ENCODE peak calls at places on chromosomes 6 and 20, in four cellular contexts. One of them, this sample, is unnamed.

GRCh38 chr20:44054849-44055248 is 132.1 kb downstream of the JPH2 start:
- DNase-seq in IMR-90: no peak
- DNase-seq in H9: no peak
- DNase-seq in mesendoderm: no peak
- DNase-seq in this sample: no peak

GRCh38 chr6:131995924-131996323 is 44.8 kb upstream of the CCN2 start:
- DNase-seq in IMR-90: peak
- DNase-seq in H9: no peak
- DNase-seq in mesendoderm: no peak
- DNase-seq in this sample: no peak

GRCh38 chr6:108501559-108501958 is 59.2 kb upstream of the FOXO3 start:
- DNase-seq in IMR-90: peak
- DNase-seq in H9: no peak
- DNase-seq in mesendoderm: no peak
- DNase-seq in this sample: no peak

GRCh38 chr6:142361765-142362540 is 60.1 kb downstream of the ADGRG6 start:
- DNase-seq in IMR-90: peak
- DNase-seq in H9: no peak
- DNase-seq in mesendoderm: no peak
- DNase-seq in this sample: no peak

GRCh38 chr6:143759666-143760065 is 81.9 kb downstream of the PHACTR2 start:
- DNase-seq in IMR-90: peak
- DNase-seq in H9: no peak
- DNase-seq in mesendoderm: no peak
- DNase-seq in this sample: no peak

GRCh38 chr20:53739799-53740785 is 146.5 kb upstream of the ZNF217 start:
- DNase-seq in IMR-90: peak
- DNase-seq in H9: no peak
- DNase-seq in mesendoderm: no peak
- DNase-seq in this sample: no peak

GRCh38 chr6:150753404-150754184 is 111.9 kb upstream of the MTHFD1L start:
- DNase-seq in IMR-90: no peak
- DNase-seq in H9: peak
- DNase-seq in mesendoderm: peak
- DNase-seq in this sample: peak

GRCh38 chr20:47412073-47412472 is 55.6 kb upstream of the ZMYND8 start:
- DNase-seq in IMR-90: no peak
- DNase-seq in H9: no peak
- DNase-seq in mesendoderm: no peak
- DNase-seq in this sample: no peak

GRCh38 chr20:47949230-47949629 is 163.9 kb upstream of the SULF2 start:
- DNase-seq in IMR-90: no peak
- DNase-seq in H9: no peak
- DNase-seq in mesendoderm: no peak
- DNase-seq in this sample: no peak

GRCh38 chr20:52242237-52243230 is 51.0 kb upstream of the ZFP64 start:
- DNase-seq in IMR-90: peak
- DNase-seq in H9: no peak
- DNase-seq in mesendoderm: peak
- DNase-seq in this sample: no peak

GRCh38 chr6:157840776-157841175 is 17.7 kb downstream of the SNX9 start:
- DNase-seq in IMR-90: peak
- DNase-seq in H9: no peak
- DNase-seq in mesendoderm: peak
- DNase-seq in this sample: no peak

GRCh38 chr20:58708246-58708931 is 15.8 kb downstream of the NPEPL1 start:
- DNase-seq in IMR-90: no peak
- DNase-seq in H9: peak
- DNase-seq in mesendoderm: no peak
- DNase-seq in this sample: no peak

GRCh38 chr20:34093895-34094294 is 18.1 kb downstream of the EIF2S2 start:
- DNase-seq in IMR-90: no peak
- DNase-seq in H9: no peak
- DNase-seq in mesendoderm: no peak
- DNase-seq in this sample: no peak

GRCh38 chr20:57772349-57772964 is 62.6 kb upstream of the PMEPA1 start:
- DNase-seq in IMR-90: peak
- DNase-seq in H9: peak
- DNase-seq in mesendoderm: peak
- DNase-seq in this sample: peak

GRCh38 chr6:4612636-4613171 is 163.5 kb upstream of the CDYL start:
- DNase-seq in IMR-90: peak
- DNase-seq in H9: no peak
- DNase-seq in mesendoderm: no peak
- DNase-seq in this sample: no peak

GRCh38 chr20:45347936-45348809 is at the start of gene SDC4:
- DNase-seq in IMR-90: peak
- DNase-seq in H9: peak
- DNase-seq in mesendoderm: peak
- DNase-seq in this sample: no peak

GRCh38 chr6:37516076-37516919 is 16.6 kb upstream of the CCDC167 start:
- DNase-seq in IMR-90: no peak
- DNase-seq in H9: peak
- DNase-seq in mesendoderm: no peak
- DNase-seq in this sample: no peak

GRCh38 chr6:139240161-139241010 is 51.4 kb downstream of the TXLNB start:
- DNase-seq in IMR-90: peak
- DNase-seq in H9: no peak
- DNase-seq in mesendoderm: no peak
- DNase-seq in this sample: no peak

GRCh38 chr20:24164360-24164759 is 175.8 kb upstream of the GGTLC1 start:
- DNase-seq in IMR-90: no peak
- DNase-seq in H9: peak
- DNase-seq in mesendoderm: peak
- DNase-seq in this sample: peak

GRCh38 chr6:21309791-21310190 is 283.8 kb upstream of the SOX4 start:
- DNase-seq in IMR-90: no peak
- DNase-seq in H9: no peak
- DNase-seq in mesendoderm: no peak
- DNase-seq in this sample: no peak

GRCh38 chr6:159125014-159125609 is 44.1 kb upstream of the FNDC1 start:
- DNase-seq in IMR-90: no peak
- DNase-seq in H9: no peak
- DNase-seq in mesendoderm: no peak
- DNase-seq in this sample: no peak

GRCh38 chr6:30044630-30045029 is 16.4 kb upstream of the POLR1H start:
- DNase-seq in IMR-90: peak
- DNase-seq in H9: no peak
- DNase-seq in mesendoderm: no peak
- DNase-seq in this sample: no peak

GRCh38 chr6:5679696-5680494 is 326.8 kb downstream of the NRN1 start:
- DNase-seq in IMR-90: no peak
- DNase-seq in H9: no peak
- DNase-seq in mesendoderm: no peak
- DNase-seq in this sample: no peak

GRCh38 chr6:92231220-92231701 is 1188.1 kb downstream of the EPHA7 start:
- DNase-seq in IMR-90: no peak
- DNase-seq in H9: no peak
- DNase-seq in mesendoderm: no peak
- DNase-seq in this sample: no peak

GRCh38 chr6:150685860-150686259 is 86.2 kb downstream of the PLEKHG1 start:
- DNase-seq in IMR-90: peak
- DNase-seq in H9: peak
- DNase-seq in mesendoderm: peak
- DNase-seq in this sample: peak

GRCh38 chr6:90434096-90434495 is 137.5 kb upstream of the BACH2 start:
- DNase-seq in IMR-90: no peak
- DNase-seq in H9: peak
- DNase-seq in mesendoderm: peak
- DNase-seq in this sample: no peak

GRCh38 chr6:2110504-2110903 is 134.9 kb downstream of the GMDS start:
- DNase-seq in IMR-90: peak
- DNase-seq in H9: no peak
- DNase-seq in mesendoderm: no peak
- DNase-seq in this sample: no peak

GRCh38 chr6:85360794-85361642 is 88.9 kb upstream of the NT5E start:
- DNase-seq in IMR-90: peak
- DNase-seq in H9: no peak
- DNase-seq in mesendoderm: peak
- DNase-seq in this sample: no peak

GRCh38 chr6:80541186-80541585 is 434.7 kb downstream of the BCKDHB start:
- DNase-seq in IMR-90: peak
- DNase-seq in H9: no peak
- DNase-seq in mesendoderm: peak
- DNase-seq in this sample: no peak

GRCh38 chr6:15109338-15110090 is 136.4 kb upstream of the JARID2 start:
- DNase-seq in IMR-90: no peak
- DNase-seq in H9: no peak
- DNase-seq in mesendoderm: no peak
- DNase-seq in this sample: no peak

GRCh38 chr20:775679-776135 is 7.4 kb upstream of the SLC52A3 start:
- DNase-seq in IMR-90: no peak
- DNase-seq in H9: peak
- DNase-seq in mesendoderm: peak
- DNase-seq in this sample: peak

GRCh38 chr6:109790131-109790530 is 99.0 kb downstream of the FIG4 start:
- DNase-seq in IMR-90: peak
- DNase-seq in H9: no peak
- DNase-seq in mesendoderm: peak
- DNase-seq in this sample: no peak

GRCh38 chr6:142569676-142570075 is 267.9 kb downstream of the ADGRG6 start:
- DNase-seq in IMR-90: no peak
- DNase-seq in H9: peak
- DNase-seq in mesendoderm: peak
- DNase-seq in this sample: no peak

GRCh38 chr6:157047951-157048350 is 270.8 kb downstream of the ARID1B start:
- DNase-seq in IMR-90: peak
- DNase-seq in H9: no peak
- DNase-seq in mesendoderm: no peak
- DNase-seq in this sample: no peak

GRCh38 chr6:70210462-70210861 is 92.4 kb downstream of the COL9A1 start:
- DNase-seq in IMR-90: no peak
- DNase-seq in H9: no peak
- DNase-seq in mesendoderm: peak
- DNase-seq in this sample: no peak

GRCh38 chr6:108920751-108921150 is 72.5 kb downstream of the ARMC2 start:
- DNase-seq in IMR-90: no peak
- DNase-seq in H9: peak
- DNase-seq in mesendoderm: peak
- DNase-seq in this sample: peak

GRCh38 chr20:1941226-1941625 is 46.0 kb downstream of the SIRPA start:
- DNase-seq in IMR-90: peak
- DNase-seq in H9: no peak
- DNase-seq in mesendoderm: no peak
- DNase-seq in this sample: no peak

GRCh38 chr20:45368221-45368980 is 5.4 kb downstream of the SYS1 start:
- DNase-seq in IMR-90: no peak
- DNase-seq in H9: peak
- DNase-seq in mesendoderm: no peak
- DNase-seq in this sample: no peak

GRCh38 chr20:40424695-40425094 is 264.3 kb downstream of the MAFB start:
- DNase-seq in IMR-90: no peak
- DNase-seq in H9: no peak
- DNase-seq in mesendoderm: no peak
- DNase-seq in this sample: no peak
- H3K56ac ChIP-seq in IMR-90: no peak
- H3K56ac ChIP-seq in H9: no peak
- H3K56ac ChIP-seq in mesendoderm: no peak
- H3K56ac ChIP-seq in this sample: no peak

DNA sequence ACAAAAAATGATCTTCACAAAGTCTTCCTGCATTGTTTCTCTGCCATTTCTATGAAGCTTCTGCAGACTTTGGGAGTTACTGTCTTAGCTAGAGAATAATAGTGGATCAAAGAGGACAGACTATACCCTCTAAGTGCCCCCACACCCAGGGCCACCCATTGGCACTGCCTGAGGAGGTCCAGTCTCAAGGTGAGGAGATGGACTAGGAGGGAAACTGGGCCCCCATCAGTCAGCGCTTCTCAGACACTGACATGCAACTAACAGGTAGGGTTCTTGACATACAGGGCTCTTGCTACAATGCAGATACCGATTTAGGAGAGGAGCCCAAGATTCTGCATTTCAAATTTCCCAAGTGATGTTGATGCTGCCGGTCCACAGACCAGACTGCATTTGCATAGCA is 24.3 kb downstream of the PCNA start:
- DNase-seq in IMR-90: no peak
- DNase-seq in H9: no peak
- DNase-seq in mesendoderm: no peak
- DNase-seq in this sample: no peak
- H3K56ac ChIP-seq in IMR-90: no peak
- H3K56ac ChIP-seq in H9: no peak
- H3K56ac ChIP-seq in mesendoderm: no peak
- H3K56ac ChIP-seq in this sample: no peak

DNA sequence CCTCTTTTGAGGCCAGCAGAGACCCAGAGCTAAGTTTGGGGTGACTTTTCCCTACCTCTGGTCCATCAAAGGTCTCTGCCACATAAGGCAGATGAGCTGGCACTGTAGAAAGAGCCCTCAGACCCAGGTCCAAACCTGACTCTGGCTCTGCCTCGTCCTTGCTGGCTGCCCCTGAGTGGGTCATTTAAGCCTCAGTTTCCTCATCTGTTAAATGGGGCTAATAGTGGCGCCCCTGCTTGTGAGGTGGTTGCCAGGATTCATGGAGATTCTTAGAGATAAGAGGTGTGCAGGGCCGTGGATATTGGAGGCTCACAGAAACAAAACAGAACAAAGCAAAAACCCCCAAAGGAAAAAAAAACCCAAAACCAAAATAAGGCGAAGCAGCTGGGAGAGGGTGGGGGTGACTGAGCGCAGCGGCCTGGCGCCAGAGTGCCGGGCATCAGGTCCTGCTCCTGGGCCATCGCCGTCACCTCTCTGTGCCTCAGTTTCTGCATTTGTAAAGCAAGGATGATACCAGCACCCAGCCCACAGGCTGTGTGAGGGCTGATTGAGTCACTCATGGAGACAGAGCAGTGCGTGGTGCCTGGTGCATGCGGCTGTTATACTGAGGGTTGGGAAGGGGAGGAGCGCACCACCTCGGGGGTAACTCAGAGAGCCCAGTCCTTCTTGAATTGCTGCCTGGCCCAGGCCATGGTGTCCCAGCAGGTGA is 133.8 kb upstream of the PTPN1 start:
- DNase-seq in IMR-90: no peak
- DNase-seq in H9: no peak
- DNase-seq in mesendoderm: no peak
- DNase-seq in this sample: no peak
- H3K56ac ChIP-seq in IMR-90: no peak
- H3K56ac ChIP-seq in H9: no peak
- H3K56ac ChIP-seq in mesendoderm: no peak
- H3K56ac ChIP-seq in this sample: no peak

GRCh38 chr6:106470811-106471210 is 110.3 kb downstream of the CRYBG1 start:
- DNase-seq in IMR-90: no peak
- DNase-seq in H9: no peak
- DNase-seq in mesendoderm: no peak
- DNase-seq in this sample: no peak
- H3K56ac ChIP-seq in IMR-90: no peak
- H3K56ac ChIP-seq in H9: no peak
- H3K56ac ChIP-seq in mesendoderm: no peak
- H3K56ac ChIP-seq in this sample: no peak

This sample was measured in H1.